ENCODE peak calls at places on chromosomes 12 and 14, in four cellular contexts. R is esophagus squamous epithelium, S is IMR-90, E is prostate gland. X is an unnamed sample.

GRCh38 chr12:123115409-123116111 is 35.3 kb downstream of the PITPNM2 start:
- DNase-seq in R (no peak), S (peak), E (no peak), X (peak)

GRCh38 chr12:76080017-76080728 is 4.3 kb downstream of the NAP1L1 start:
- DNase-seq in R (no peak), S (peak), E (no peak), X (no peak)

GRCh38 chr12:19826988-19827550 is 387.8 kb downstream of the AEBP2 start:
- DNase-seq in R (no peak), S (peak), E (no peak), X (no peak)

GRCh38 chr12:56759270-56759908 is 3.7 kb upstream of the HSD17B6 start:
- DNase-seq in R (no peak), S (no peak), E (peak), X (no peak)

GRCh38 chr12:67661311-67662011 is 12.9 kb downstream of the DYRK2 start:
- DNase-seq in R (no peak), S (peak), E (no peak), X (no peak)

GRCh38 chr14:58846682-58847465 is 209.1 kb downstream of the DACT1 start:
- DNase-seq in R (no peak), S (no peak), E (no peak), X (no peak)

GRCh38 chr12:89682284-89682683 is 26.4 kb downstream of the ATP2B1 start:
- DNase-seq in R (no peak), S (no peak), E (no peak), X (no peak)

GRCh38 chr14:98138666-98139065 is 1133.3 kb downstream of the BCL11B start:
- DNase-seq in R (no peak), S (no peak), E (peak), X (no peak)

GRCh38 chr14:104387000-104387384 is 192.6 kb upstream of the C14orf180 start:
- DNase-seq in R (no peak), S (no peak), E (no peak), X (no peak)

GRCh38 chr14:103056322-103057027 is 874 bp downstream of the CDC42BPB start:
- DNase-seq in R (no peak), S (peak), E (no peak), X (peak)

GRCh38 chr12:55931780-55932545 is 1.0 kb downstream of the DGKA start:
- DNase-seq in R (no peak), S (peak), E (peak), X (peak)

GRCh38 chr14:74402264-74403251 is 23.5 kb downstream of the SYNDIG1L start:
- DNase-seq in R (no peak), S (no peak), E (no peak), X (no peak)

GRCh38 chr14:102911991-102912761 is 10.3 kb upstream of the AMN start:
- DNase-seq in R (no peak), S (no peak), E (no peak), X (no peak)

DNA sequence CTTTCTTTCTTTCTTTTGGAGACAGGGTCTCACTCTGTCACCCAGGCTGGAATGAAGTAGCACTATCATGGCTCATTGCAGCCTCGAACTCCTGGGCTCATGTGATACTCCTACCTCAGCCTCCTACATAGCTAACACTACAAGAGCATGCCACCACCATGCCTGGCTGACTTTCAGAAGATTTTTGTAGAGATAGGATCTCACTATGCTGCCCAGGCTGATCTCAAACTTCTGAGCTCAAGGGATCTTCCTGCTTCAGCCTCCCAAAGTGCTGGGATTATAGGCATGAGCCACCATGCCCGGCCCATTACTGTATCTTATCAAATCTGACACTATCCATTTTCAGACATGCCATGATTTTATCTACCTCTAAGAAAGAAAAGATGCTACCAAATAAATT is 31.6 kb downstream of the NDUFA12 start:
- DNase-seq in R (no peak), S (no peak), E (no peak), X (no peak)
- TF ChIP-seq CTCF in R (no peak), S (no peak), E (no peak), X (no peak)

DNA sequence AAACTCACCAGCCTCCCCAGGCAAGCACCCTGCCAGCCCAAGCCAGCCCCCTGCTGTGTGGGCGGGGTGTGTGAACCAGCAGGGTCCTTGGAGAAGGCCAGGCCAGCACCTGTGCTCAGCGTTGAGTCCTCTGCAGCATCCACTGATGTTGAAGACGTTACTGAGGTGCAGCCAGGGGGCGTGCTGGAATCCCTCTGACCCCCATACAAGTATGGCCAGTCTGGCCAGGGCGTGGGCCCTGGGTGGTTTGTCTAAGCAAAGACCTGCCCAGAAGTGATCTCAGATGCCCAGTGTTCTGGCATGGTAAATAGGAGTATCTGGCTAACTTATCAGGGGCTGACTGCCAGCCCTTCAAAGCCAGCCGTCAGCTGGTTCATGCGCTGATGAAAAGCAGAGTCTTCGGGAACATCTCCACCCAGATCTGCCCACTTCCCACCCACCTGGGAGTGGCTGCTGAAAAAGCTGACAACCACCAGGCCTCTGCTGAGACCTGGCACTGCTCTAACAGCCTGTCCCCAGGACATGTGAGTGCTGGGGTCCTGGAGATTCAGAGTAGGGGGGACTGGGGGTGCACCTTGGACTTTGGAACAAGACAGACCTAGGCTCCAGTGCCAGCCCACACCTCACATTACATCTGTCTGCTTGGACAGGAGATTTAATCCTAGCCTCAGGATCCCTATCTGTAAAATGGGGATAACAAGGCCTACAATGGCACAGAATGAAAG is 41.1 kb downstream of the ACTN1 start:
- DNase-seq in R (no peak), S (no peak), E (peak), X (no peak)
- TF ChIP-seq POLR2A in R (no peak), S (no peak), E (peak), X (no peak)

DNA sequence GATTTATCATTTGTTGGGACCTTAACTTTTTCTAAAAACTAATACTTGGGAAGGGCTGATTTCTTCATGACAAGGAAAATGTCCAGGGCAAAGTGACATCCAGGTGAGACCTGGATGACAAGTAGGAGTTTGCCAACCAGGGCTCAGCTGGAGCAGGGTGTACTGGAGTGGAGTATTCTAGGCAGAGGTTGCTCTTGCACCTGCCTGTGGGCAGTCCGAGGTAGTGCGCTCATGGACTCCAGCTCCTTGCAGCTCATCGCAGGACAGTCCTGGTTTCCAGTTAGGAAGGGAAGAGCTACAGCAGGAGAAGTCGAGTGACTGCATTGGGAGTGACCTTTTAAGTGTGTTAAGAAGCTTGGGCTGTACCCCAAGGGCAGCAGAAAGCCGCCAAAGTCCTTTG is 175.9 kb downstream of the PELI2 start:
- DNase-seq in R (no peak), S (no peak), E (no peak), X (no peak)
- TF ChIP-seq CTCF in R (peak), S (peak), E (no peak), X (no peak)

GRCh38 chr12:65139389-65139788 is 18.3 kb upstream of the WIF1 start:
- DNase-seq in R (no peak), S (no peak), E (no peak), X (no peak)

GRCh38 chr12:65133879-65134278 is 12.8 kb upstream of the WIF1 start:
- DNase-seq in R (no peak), S (no peak), E (no peak), X (no peak)
- TF ChIP-seq POLR2A in R (no peak), S (no peak), E (no peak), X (no peak)

DNA sequence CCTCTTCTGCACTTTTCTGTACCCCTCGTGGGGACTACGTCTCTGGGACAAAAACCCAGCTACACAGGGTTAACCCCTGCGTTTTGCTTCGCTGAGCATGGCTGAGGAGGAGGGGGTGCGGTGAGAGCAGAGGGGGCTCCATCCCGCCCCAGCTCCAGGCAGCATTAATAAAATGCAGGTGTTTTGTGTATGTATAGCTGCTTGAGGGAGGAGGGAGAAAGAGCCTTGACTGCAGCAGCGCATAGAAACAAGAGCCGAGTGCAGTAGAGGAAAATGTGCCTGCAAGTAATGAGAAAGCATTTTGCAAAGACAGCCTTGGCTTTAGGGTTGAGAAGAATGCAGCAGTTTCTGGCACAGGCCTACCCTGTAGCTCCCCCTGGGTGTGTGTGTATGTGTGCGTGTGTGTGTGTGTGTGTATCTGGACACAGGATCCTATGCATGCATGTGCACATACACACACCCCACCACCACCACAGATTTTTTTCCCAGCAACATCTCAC is 103.9 kb downstream of the ZFP36L1 start:
- DNase-seq in R (no peak), S (peak), E (no peak), X (no peak)
- TF ChIP-seq CTCF in R (no peak), S (peak), E (no peak), X (no peak)

X was measured in lower leg skin.